ENCODE peak calls at places on chromosomes 4 and X, in ten cellular contexts. N is AG08395, Q is iris pigment epithelial cell, Z is NCI-H1092, K is uterus, E is HT1080, W is progenitor cell of endocrine pancreas, M is naive B cell, Y is GDM1, G is tibial artery. D is an unnamed sample.
A peak's percentile ranks its signal among the peaks of the same experiment; 100 is the strongest.

GRCh38 chrX:51440365-51440764 is 56.0 kb downstream of the NUDT11 start:
- DNase-seq in E (no peak), Y (no peak), M (no peak), N (no peak), W (no peak), K (no peak), G (no peak), Q (no peak), Z (no peak), D (no peak)

GRCh38 chr4:90715242-90715641 is 588.0 kb downstream of the CCSER1 start:
- DNase-seq in G (no peak), N (no peak), W (no peak), M (no peak), Y (no peak), E (no peak), Z (peak; percentile 7), K (no peak), Q (no peak), D (no peak)

GRCh38 chr4:47442980-47443379 is 20.5 kb downstream of the COMMD8 start:
- DNase-seq in K (no peak), Y (peak; percentile 78), G (peak; percentile 25), M (peak; percentile 8), E (no peak), Q (no peak), W (no peak), N (no peak), Z (no peak), D (no peak)

GRCh38 chrX:115023139-115023538 is 5.7 kb upstream of the IL13RA2 start:
- DNase-seq in W (no peak), Z (no peak), K (no peak), Q (peak; percentile 79), M (no peak), N (peak; percentile 44), G (no peak), E (peak; percentile 84), Y (peak; percentile 7), D (no peak)

GRCh38 chrX:132564026-132564425 is 75.2 kb upstream of the MBNL3 start:
- DNase-seq in W (no peak), Q (no peak), G (no peak), K (no peak), Y (no peak), E (peak; percentile 91), N (peak; percentile 2), Z (no peak), M (no peak), D (no peak)

GRCh38 chrX:2434270-2434669 is 66.5 kb downstream of the DHRSX start:
- DNase-seq in Q (no peak), M (no peak), G (no peak), E (no peak), K (no peak), Z (no peak), N (no peak), W (no peak), Y (no peak), D (no peak)

GRCh38 chr4:111991797-111992196 is 153.5 kb upstream of the FAM241A start:
- DNase-seq in M (no peak), K (peak; percentile 39), Z (no peak), W (no peak), N (peak; percentile 83), E (peak; percentile 74), Q (peak; percentile 82), G (no peak), Y (no peak), D (no peak)

GRCh38 chr4:184261246-184261645 is 43.6 kb upstream of the ENPP6 start:
- DNase-seq in Y (no peak), W (no peak), K (no peak), N (no peak), Z (no peak), Q (no peak), M (no peak), G (no peak), E (no peak), D (no peak)

GRCh38 chr4:186931519-186931918 is 207.9 kb upstream of the FAT1 start:
- DNase-seq in Z (no peak), K (no peak), W (no peak), E (no peak), G (no peak), N (peak; percentile 48), Q (peak; percentile 67), M (no peak), Y (no peak), D (no peak)

GRCh38 chr4:81142744-81143143 is 72.3 kb downstream of the PRKG2 start:
- DNase-seq in Q (peak; percentile 53), W (no peak), Z (no peak), M (no peak), K (peak; percentile 20), E (no peak), Y (no peak), N (peak; percentile 56), G (no peak), D (no peak)